ENCODE peak calls at places on chromosomes 13 and 19, in six cellular contexts. Q is neural progenitor cell; K is stimulated activated CD8-positive, alpha-beta memory T cell treated with anti-CD3 and anti-CD28 coated beads, Interleukin-7, amount 100 ng/mL, for 4 hours; T is activated CD4-positive, alpha-beta T cell treated with anti-CD3 and anti-CD28 coated beads for 36 hours; N is thoracic aorta; F is NCI-H446. U is an unnamed sample.

GRCh38 chr19:44718441-44719261 is 19.7 kb downstream of the CEACAM16 start:
- DNase-seq in Q (peak), K (no peak), T (no peak), N (peak), F (no peak), U (no peak)

GRCh38 chr19:35816262-35816661 is 3.6 kb upstream of the PRODH2 start:
- DNase-seq in Q (no peak), K (no peak), T (no peak), N (no peak), F (no peak), U (no peak)

GRCh38 chr19:58555369-58555885 is 522 bp upstream of the CHMP2A start:
- DNase-seq in Q (no peak), K (no peak), T (no peak), N (no peak), F (no peak), U (no peak)

GRCh38 chr13:92838786-92839185 is 387.8 kb upstream of the GPC6 start:
- DNase-seq in Q (no peak), K (no peak), T (no peak), N (no peak), F (no peak), U (no peak)

GRCh38 chr19:10155834-10156233 is 36.1 kb upstream of the EIF3G start:
- DNase-seq in Q (no peak), K (no peak), T (no peak), N (no peak), F (no peak), U (no peak)

GRCh38 chr13:99484405-99484981 is 16.8 kb upstream of the TM9SF2 start:
- DNase-seq in Q (no peak), K (no peak), T (no peak), N (no peak), F (no peak), U (no peak)

GRCh38 chr19:54389556-54389955 is 24.8 kb upstream of the LAIR1 start:
- DNase-seq in Q (no peak), K (no peak), T (no peak), N (no peak), F (no peak), U (no peak)

GRCh38 chr19:588758-589692 is 656 bp upstream of the HCN2 start:
- DNase-seq in Q (peak), K (no peak), T (peak), N (no peak), F (no peak), U (no peak)

GRCh38 chr19:45215391-45216191 is 29.6 kb downstream of the EXOC3L2 start:
- DNase-seq in Q (peak), K (no peak), T (no peak), N (no peak), F (no peak), U (no peak)

GRCh38 chr19:18603255-18603957 is 3.2 kb downstream of the CRLF1 start:
- DNase-seq in Q (peak), K (no peak), T (peak), N (no peak), F (no peak), U (no peak)

GRCh38 chr13:45242070-45242469 is 41.2 kb upstream of the KCTD4 start:
- DNase-seq in Q (no peak), K (no peak), T (no peak), N (no peak), F (peak), U (no peak)

GRCh38 chr13:107421028-107421427 is 794.3 kb downstream of the LIG4 start:
- DNase-seq in Q (no peak), K (no peak), T (no peak), N (no peak), F (no peak), U (no peak)

GRCh38 chr13:77492982-77493381 is 42.5 kb upstream of the SCEL start:
- DNase-seq in Q (no peak), K (no peak), T (peak), N (no peak), F (no peak), U (peak)

GRCh38 chr13:113205428-113205931 is 3.0 kb downstream of the PCID2 start:
- DNase-seq in Q (no peak), K (no peak), T (peak), N (no peak), F (no peak), U (no peak)

GRCh38 chr13:84844473-84844872 is 954.7 kb downstream of the SLITRK6 start:
- DNase-seq in Q (peak), K (no peak), T (no peak), N (no peak), F (peak), U (no peak)

GRCh38 chr13:20981370-20982095 is 79.0 kb upstream of the XPO4 start:
- DNase-seq in Q (no peak), K (no peak), T (no peak), N (no peak), F (no peak), U (no peak)

GRCh38 chr13:40389081-40389641 is 277.3 kb downstream of the FOXO1 start:
- DNase-seq in Q (no peak), K (peak), T (peak), N (no peak), F (no peak), U (peak)

GRCh38 chr19:7953060-7953459 is 9.6 kb upstream of the TIMM44 start:
- DNase-seq in Q (no peak), K (no peak), T (no peak), N (no peak), F (no peak), U (no peak)

GRCh38 chr19:1287622-1288527 is 2.2 kb downstream of the EFNA2 start:
- DNase-seq in Q (peak), K (no peak), T (no peak), N (no peak), F (no peak), U (no peak)

GRCh38 chr13:28489975-28490550 is 4.9 kb downstream of the FLT1 start:
- DNase-seq in Q (no peak), K (no peak), T (no peak), N (no peak), F (no peak), U (no peak)

GRCh38 chr13:53242015-53242414 is 213.4 kb downstream of the OLFM4 start:
- DNase-seq in Q (peak), K (no peak), T (no peak), N (no peak), F (no peak), U (no peak)

GRCh38 chr19:56333506-56333905 is 18.9 kb upstream of the ZSCAN5A start:
- DNase-seq in Q (peak), K (no peak), T (peak), N (no peak), F (peak), U (peak)

GRCh38 chr13:109606404-109607028 is 179.9 kb downstream of the IRS2 start:
- DNase-seq in Q (no peak), K (no peak), T (no peak), N (no peak), F (no peak), U (no peak)

GRCh38 chr13:91778123-91778522 is 379.7 kb downstream of the GPC5 start:
- DNase-seq in Q (no peak), K (no peak), T (no peak), N (no peak), F (no peak), U (no peak)

GRCh38 chr13:60143775-60144174 is 20.0 kb downstream of the DIAPH3 start:
- DNase-seq in Q (no peak), K (no peak), T (no peak), N (no peak), F (no peak), U (no peak)

GRCh38 chr13:107834717-107835116 is 380.6 kb downstream of the LIG4 start:
- DNase-seq in Q (no peak), K (no peak), T (no peak), N (no peak), F (no peak), U (no peak)

GRCh38 chr19:43651758-43652545 is 12.3 kb upstream of the CADM4 start:
- DNase-seq in Q (peak), K (no peak), T (peak), N (no peak), F (peak), U (no peak)

GRCh38 chr19:47305309-47305751 is 4.3 kb upstream of the C5AR1 start:
- DNase-seq in Q (peak), K (peak), T (peak), N (peak), F (peak), U (peak)

GRCh38 chr13:114212096-114212495 is 22.6 kb upstream of the CDC16 start:
- DNase-seq in Q (no peak), K (no peak), T (no peak), N (no peak), F (no peak), U (no peak)

GRCh38 chr13:105196052-105196451 is 1339.4 kb downstream of the EFNB2 start:
- DNase-seq in Q (no peak), K (no peak), T (no peak), N (no peak), F (no peak), U (no peak)